ENCODE peak calls at places on chromosomes 11 and 22, in seven cellular contexts. G is NCI-H446 treated with DMSO at 0.1 percent for 48 hours; C is EH; Q is activated T-helper 1 cell treated with anti-CD3 and anti-CD28 coated beads, Interleukin-12 subunit alpha, Interleukin-12 subunit beta, Interleukin-2, Interleukin-4 antibody, amounts not matched to agents 30 ng/mL and 10 ng/mL and 1 ng/mL, durations not matched to agents 14 hours and 24 hours and 36 hours; S is stimulated activated CD4-positive, alpha-beta T cell treated with anti-CD3 and anti-CD28 coated beads, TNF-alpha, amount 100 ng/mL, for 1 hour; R is activated naive CD4-positive, alpha-beta T cell treated with Interleukin-2 at 50 U/mL for 16 hours; F is heart right ventricle. M is an unnamed sample.

GRCh38 chr22:50705219-50705691 is 32.6 kb downstream of the SHANK3 start:
- DNase-seq in G (peak; percentile 4), C (no peak), Q (no peak), S (no peak), R (no peak), F (peak; percentile 49), M (no peak)

GRCh38 chr22:19523240-19524169 is 705 bp downstream of the CLDN5 start:
- DNase-seq in G (no peak), C (peak; percentile 43), Q (peak; percentile 24), S (no peak), R (no peak), F (no peak), M (peak; percentile 27)

GRCh38 chr11:118618115-118618990 is 10.9 kb downstream of the PHLDB1 start:
- DNase-seq in G (peak; percentile 95), C (peak; percentile 94), Q (no peak), S (no peak), R (no peak), F (peak; percentile 70), M (no peak)

GRCh38 chr11:129222158-129222557 is 30.0 kb upstream of the ARHGAP32 start:
- DNase-seq in G (no peak), C (no peak), Q (no peak), S (no peak), R (no peak), F (no peak), M (no peak)

GRCh38 chr11:249062-249461 is 12.3 kb downstream of the PSMD13 start:
- DNase-seq in G (no peak), C (no peak), Q (no peak), S (no peak), R (no peak), F (no peak), M (no peak)

GRCh38 chr11:3158131-3158591 is 6.9 kb downstream of the OSBPL5 start:
- DNase-seq in G (no peak), C (no peak), Q (no peak), S (no peak), R (no peak), F (peak; percentile 13), M (no peak)

GRCh38 chr11:4059424-4059823 is 35.2 kb upstream of the RRM1 start:
- DNase-seq in G (no peak), C (no peak), Q (no peak), S (no peak), R (no peak), F (no peak), M (no peak)

GRCh38 chr11:2653930-2654739 is 45.7 kb downstream of the KCNQ1OT1 start:
- DNase-seq in G (no peak), C (no peak), Q (no peak), S (no peak), R (no peak), F (no peak), M (no peak)

GRCh38 chr11:29773656-29774264 is 243.1 kb downstream of the KCNA4 start:
- DNase-seq in G (no peak), C (no peak), Q (no peak), S (no peak), R (no peak), F (no peak), M (no peak)

GRCh38 chr11:313787-314547 is at the start of gene IFITM1:
- DNase-seq in G (no peak), C (peak; percentile 92), Q (peak; percentile 64), S (peak; percentile 33), R (peak; percentile 53), F (peak; percentile 22), M (peak; percentile 83)

GRCh38 chr11:115267871-115268270 is 236.3 kb downstream of the CADM1 start:
- DNase-seq in G (no peak), C (no peak), Q (no peak), S (no peak), R (no peak), F (no peak), M (no peak)

GRCh38 chr22:49823289-49824045 is 4.2 kb downstream of the BRD1 start:
- DNase-seq in G (no peak), C (no peak), Q (no peak), S (no peak), R (no peak), F (no peak), M (no peak)

GRCh38 chr11:69144316-69144715 is 11.4 kb upstream of the SMIM38 start:
- DNase-seq in G (no peak), C (no peak), Q (no peak), S (no peak), R (no peak), F (no peak), M (no peak)